ENCODE peak calls at places on chromosomes 2 and 18, in five cellular contexts. F, C, E, Y and K are unnamed samples.

GRCh38 chr2:174334781-174335604 is at the start of gene SP9:
- DNase-seq in F (no peak), C (no peak), E (no peak), Y (peak), K (no peak)

GRCh38 chr2:175373001-175373727 is 191.7 kb upstream of the ATP5MC3 start:
- DNase-seq in F (peak), C (no peak), E (no peak), Y (peak), K (no peak)

GRCh38 chr18:3842844-3843243 is 392.9 kb downstream of the TGIF1 start:
- DNase-seq in F (no peak), C (no peak), E (no peak), Y (no peak), K (no peak)

GRCh38 chr2:42903821-42904575 is 111.6 kb upstream of the HAAO start:
- DNase-seq in F (no peak), C (no peak), E (no peak), Y (no peak), K (no peak)

GRCh38 chr2:214481204-214481603 is 70.3 kb downstream of the VWC2L start:
- DNase-seq in F (no peak), C (no peak), E (no peak), Y (no peak), K (no peak)

GRCh38 chr2:180983468-180984388 is 3.3 kb downstream of the UBE2E3 start:
- DNase-seq in F (no peak), C (no peak), E (no peak), Y (peak), K (no peak)

GRCh38 chr2:54084600-54084999 is 30.8 kb upstream of the ACYP2 start:
- DNase-seq in F (no peak), C (no peak), E (no peak), Y (no peak), K (no peak)

GRCh38 chr2:161708350-161708974 is 84.2 kb downstream of the SLC4A10 start:
- DNase-seq in F (no peak), C (no peak), E (no peak), Y (no peak), K (no peak)

GRCh38 chr2:230007931-230008707 is 60.6 kb downstream of the SLC16A14 start:
- DNase-seq in F (no peak), C (peak), E (no peak), Y (peak), K (peak)

GRCh38 chr2:121816797-121817196 is 61.3 kb downstream of the TSN start:
- DNase-seq in F (no peak), C (no peak), E (no peak), Y (no peak), K (no peak)

GRCh38 chr18:58541789-58542425 is 87.0 kb downstream of the ALPK2 start:
- DNase-seq in F (no peak), C (no peak), E (no peak), Y (peak), K (no peak)

DNA sequence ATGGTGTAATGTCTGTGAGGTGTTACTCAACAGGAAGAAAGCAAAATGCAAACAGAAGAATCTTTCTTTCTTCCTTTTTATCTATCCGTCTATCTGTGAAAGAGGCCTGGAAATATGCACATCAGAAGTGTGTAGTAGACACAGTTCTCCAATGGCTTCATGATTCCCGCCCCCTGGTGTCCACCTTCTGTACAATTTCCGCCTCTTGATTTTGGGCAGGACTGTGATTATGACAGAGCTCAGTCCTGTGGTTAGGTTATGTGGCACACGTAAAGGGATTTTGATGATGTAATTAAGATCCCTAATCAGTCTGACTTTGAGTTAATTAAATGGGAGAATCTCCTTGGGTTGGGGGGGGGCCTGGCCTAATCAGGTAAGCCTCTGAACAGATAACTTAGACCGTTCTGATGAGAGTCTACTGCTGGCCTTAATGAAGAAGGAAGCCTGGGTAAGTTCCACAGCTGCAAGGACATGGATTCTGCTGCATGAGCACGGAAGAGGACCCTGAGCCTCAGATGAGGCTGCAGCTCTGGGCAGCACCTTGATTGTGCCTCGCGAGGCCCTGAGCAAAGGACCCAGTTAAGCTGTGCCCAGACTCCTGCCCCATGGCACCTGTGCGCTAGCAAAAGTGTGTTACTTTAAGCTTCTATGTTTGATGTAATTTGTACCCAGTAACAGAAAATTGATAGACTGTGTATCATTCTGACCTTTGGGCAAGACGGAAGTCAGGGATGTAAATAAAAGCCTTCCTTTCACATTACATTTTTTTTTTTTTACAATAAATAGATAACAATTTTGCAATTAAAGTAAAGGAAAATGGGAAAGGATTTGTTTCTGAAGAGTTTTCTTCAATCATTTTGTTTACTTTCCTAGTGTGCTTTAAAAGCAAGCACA is 11.3 kb upstream of the KCNF1 start:
- DNase-seq in F (no peak), C (no peak), E (no peak), Y (no peak), K (no peak)
- TF ChIP-seq CTCF in F (no peak), C (peak), E (no peak), Y (peak), K (peak)

GRCh38 chr2:31263636-31264190 is 29.8 kb downstream of the EHD3 start:
- DNase-seq in F (no peak), C (no peak), E (no peak), Y (no peak), K (no peak)
- TF ChIP-seq CTCF in F (no peak), C (no peak), E (no peak), Y (no peak), K (no peak)

GRCh38 chr18:51345848-51346391 is 148.4 kb upstream of the MEX3C start:
- DNase-seq in F (no peak), C (no peak), E (no peak), Y (no peak), K (no peak)

GRCh38 chr18:51339866-51340265 is 142.4 kb upstream of the MEX3C start:
- DNase-seq in F (no peak), C (no peak), E (no peak), Y (no peak), K (no peak)

GRCh38 chr18:51342815-51343214 is 145.3 kb upstream of the MEX3C start:
- DNase-seq in F (no peak), C (no peak), E (no peak), Y (no peak), K (no peak)

GRCh38 chr18:51337406-51337805 is 139.9 kb upstream of the MEX3C start:
- DNase-seq in F (no peak), C (no peak), E (no peak), Y (no peak), K (no peak)

GRCh38 chr18:51340332-51340731 is 142.9 kb upstream of the MEX3C start:
- DNase-seq in F (no peak), C (no peak), E (no peak), Y (no peak), K (no peak)
- TF ChIP-seq CTCF in F (no peak), C (no peak), E (no peak), Y (no peak), K (no peak)

GRCh38 chr2:65435625-65436168 is 3.3 kb upstream of the SPRED2 start:
- DNase-seq in F (peak), C (peak), E (no peak), Y (peak), K (peak)
- TF ChIP-seq CTCF in F (no peak), C (no peak), E (no peak), Y (no peak), K (no peak)